ENCODE peak calls at places on chromosomes 4 and X, in five cellular contexts. One of them, this sample, is unnamed.

GRCh38 chrX:150643958-150644357 is 49.2 kb upstream of the MTMR1 start:
- DNase-seq in tibial artery: no peak
- DNase-seq in vagina: no peak
- DNase-seq in nephron progenitor cell: no peak
- DNase-seq in astrocyte of the spinal cord: no peak
- DNase-seq in this sample: no peak

GRCh38 chrX:20515841-20516461 is 249.2 kb upstream of the RPS6KA3 start:
- DNase-seq in tibial artery: no peak
- DNase-seq in vagina: no peak
- DNase-seq in nephron progenitor cell: no peak
- DNase-seq in astrocyte of the spinal cord: peak
- DNase-seq in this sample: peak

GRCh38 chrX:109049903-109050302 is 313.5 kb upstream of the IRS4 start:
- DNase-seq in tibial artery: no peak
- DNase-seq in vagina: no peak
- DNase-seq in nephron progenitor cell: no peak
- DNase-seq in astrocyte of the spinal cord: no peak
- DNase-seq in this sample: no peak

GRCh38 chr4:80173387-80173786 is 23.9 kb upstream of the PRDM8 start:
- DNase-seq in tibial artery: no peak
- DNase-seq in vagina: no peak
- DNase-seq in nephron progenitor cell: no peak
- DNase-seq in astrocyte of the spinal cord: peak
- DNase-seq in this sample: peak

GRCh38 chr4:124948976-124949597 is 236.6 kb upstream of the ANKRD50 start:
- DNase-seq in tibial artery: no peak
- DNase-seq in vagina: no peak
- DNase-seq in nephron progenitor cell: no peak
- DNase-seq in astrocyte of the spinal cord: peak
- DNase-seq in this sample: peak

GRCh38 chrX:70254063-70254400 is 6.0 kb downstream of the P2RY4 start:
- DNase-seq in tibial artery: no peak
- DNase-seq in vagina: no peak
- DNase-seq in nephron progenitor cell: no peak
- DNase-seq in astrocyte of the spinal cord: no peak
- DNase-seq in this sample: no peak

GRCh38 chr4:40454816-40455215 is 119.7 kb downstream of the CHRNA9 start:
- DNase-seq in tibial artery: no peak
- DNase-seq in vagina: no peak
- DNase-seq in nephron progenitor cell: no peak
- DNase-seq in astrocyte of the spinal cord: no peak
- DNase-seq in this sample: no peak

GRCh38 chr4:82998898-82999297 is 11.7 kb downstream of the LIN54 start:
- DNase-seq in tibial artery: no peak
- DNase-seq in vagina: no peak
- DNase-seq in nephron progenitor cell: no peak
- DNase-seq in astrocyte of the spinal cord: no peak
- DNase-seq in this sample: no peak

GRCh38 chrX:427812-428725 is 41.4 kb upstream of the PPP2R3B start:
- DNase-seq in tibial artery: no peak
- DNase-seq in vagina: no peak
- DNase-seq in nephron progenitor cell: peak
- DNase-seq in astrocyte of the spinal cord: no peak
- DNase-seq in this sample: peak

GRCh38 chr4:54746228-54746627 is 88.5 kb downstream of the KIT start:
- DNase-seq in tibial artery: no peak
- DNase-seq in vagina: no peak
- DNase-seq in nephron progenitor cell: no peak
- DNase-seq in astrocyte of the spinal cord: peak
- DNase-seq in this sample: peak

GRCh38 chr4:109803924-109804571 is 2.2 kb upstream of the CFI start:
- DNase-seq in tibial artery: no peak
- DNase-seq in vagina: no peak
- DNase-seq in nephron progenitor cell: no peak
- DNase-seq in astrocyte of the spinal cord: peak
- DNase-seq in this sample: peak

GRCh38 chr4:157687971-157688370 is 467.4 kb downstream of the GRIA2 start:
- DNase-seq in tibial artery: no peak
- DNase-seq in vagina: no peak
- DNase-seq in nephron progenitor cell: no peak
- DNase-seq in astrocyte of the spinal cord: no peak
- DNase-seq in this sample: no peak

GRCh38 chrX:39519566-39520301 is 578.0 kb downstream of the BCOR start:
- DNase-seq in tibial artery: no peak
- DNase-seq in vagina: no peak
- DNase-seq in nephron progenitor cell: no peak
- DNase-seq in astrocyte of the spinal cord: no peak
- DNase-seq in this sample: no peak

GRCh38 chr4:31360786-31361185 is 640.6 kb downstream of the PCDH7 start:
- DNase-seq in tibial artery: no peak
- DNase-seq in vagina: no peak
- DNase-seq in nephron progenitor cell: no peak
- DNase-seq in astrocyte of the spinal cord: peak
- DNase-seq in this sample: no peak

GRCh38 chrX:132775230-132775823 is 183.1 kb downstream of the HS6ST2 start:
- DNase-seq in tibial artery: no peak
- DNase-seq in vagina: no peak
- DNase-seq in nephron progenitor cell: no peak
- DNase-seq in astrocyte of the spinal cord: no peak
- DNase-seq in this sample: no peak

GRCh38 chr4:154416183-154416543 is 75.4 kb downstream of the DCHS2 start:
- DNase-seq in tibial artery: no peak
- DNase-seq in vagina: no peak
- DNase-seq in nephron progenitor cell: peak
- DNase-seq in astrocyte of the spinal cord: no peak
- DNase-seq in this sample: no peak

DNA sequence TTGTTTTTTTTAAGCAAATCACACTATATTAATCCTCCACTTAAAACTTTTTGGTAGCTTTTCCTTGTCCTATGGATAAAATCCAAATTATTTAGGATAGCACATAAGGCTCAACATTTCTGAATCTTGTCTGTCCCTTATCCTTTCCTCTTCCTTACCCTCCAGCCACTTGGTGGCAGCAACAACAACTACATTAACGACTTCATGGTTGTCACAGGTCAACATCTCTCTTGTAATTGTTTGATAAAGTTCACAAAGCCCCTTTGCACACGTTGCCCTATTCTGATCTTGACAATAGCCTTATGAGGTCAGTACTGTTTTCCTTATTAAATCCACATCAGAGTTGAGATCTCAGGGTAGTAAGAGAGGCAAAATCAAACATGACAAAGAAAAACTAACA is 269.0 kb upstream of the PABPC4L start:
- DNase-seq in tibial artery: no peak
- DNase-seq in vagina: no peak
- DNase-seq in nephron progenitor cell: no peak
- DNase-seq in astrocyte of the spinal cord: no peak
- DNase-seq in this sample: no peak
- TF ChIP-seq CTCF in tibial artery: peak
- TF ChIP-seq CTCF in vagina: no peak
- TF ChIP-seq CTCF in nephron progenitor cell: peak
- TF ChIP-seq CTCF in astrocyte of the spinal cord: peak
- TF ChIP-seq CTCF in this sample: peak

DNA sequence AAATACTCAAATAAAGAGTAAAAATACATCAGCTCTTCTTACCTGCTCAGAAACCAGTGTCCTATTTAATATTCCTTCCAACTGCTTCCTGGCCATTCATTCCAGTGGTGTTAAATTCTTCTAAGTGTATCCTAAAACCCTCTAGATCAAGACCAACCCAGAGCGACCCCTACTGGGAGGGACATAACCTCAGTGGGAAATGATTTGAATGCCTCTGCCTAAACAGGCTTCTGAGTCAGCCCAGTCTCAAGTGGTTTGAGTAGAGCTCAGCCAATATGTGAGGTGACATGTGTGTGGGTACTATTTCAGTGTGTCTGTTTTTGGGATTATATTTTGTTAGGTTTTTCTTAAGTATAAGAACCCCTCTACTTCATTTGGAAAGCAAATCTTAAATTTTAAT is 133.6 kb upstream of the ARHGEF9 start:
- DNase-seq in tibial artery: no peak
- DNase-seq in vagina: no peak
- DNase-seq in nephron progenitor cell: no peak
- DNase-seq in astrocyte of the spinal cord: peak
- DNase-seq in this sample: peak
- TF ChIP-seq CTCF in tibial artery: no peak
- TF ChIP-seq CTCF in vagina: no peak
- TF ChIP-seq CTCF in nephron progenitor cell: no peak
- TF ChIP-seq CTCF in astrocyte of the spinal cord: no peak
- TF ChIP-seq CTCF in this sample: peak

GRCh38 chr4:122305853-122306252 is 73.0 kb upstream of the ADAD1 start:
- DNase-seq in tibial artery: no peak
- DNase-seq in vagina: no peak
- DNase-seq in nephron progenitor cell: no peak
- DNase-seq in astrocyte of the spinal cord: no peak
- DNase-seq in this sample: no peak

GRCh38 chr4:122313001-122313400 is 65.8 kb upstream of the ADAD1 start:
- DNase-seq in tibial artery: no peak
- DNase-seq in vagina: no peak
- DNase-seq in nephron progenitor cell: no peak
- DNase-seq in astrocyte of the spinal cord: no peak
- DNase-seq in this sample: no peak

GRCh38 chr4:122309988-122310626 is 68.7 kb upstream of the ADAD1 start:
- DNase-seq in tibial artery: no peak
- DNase-seq in vagina: no peak
- DNase-seq in nephron progenitor cell: no peak
- DNase-seq in astrocyte of the spinal cord: peak
- DNase-seq in this sample: peak
- TF ChIP-seq CTCF in tibial artery: peak
- TF ChIP-seq CTCF in vagina: no peak
- TF ChIP-seq CTCF in nephron progenitor cell: peak
- TF ChIP-seq CTCF in astrocyte of the spinal cord: peak
- TF ChIP-seq CTCF in this sample: peak

GRCh38 chr4:45741897-45742296 is 382.0 kb downstream of the GABRG1 start:
- DNase-seq in tibial artery: no peak
- DNase-seq in vagina: no peak
- DNase-seq in nephron progenitor cell: no peak
- DNase-seq in astrocyte of the spinal cord: no peak
- DNase-seq in this sample: no peak
- TF ChIP-seq CTCF in tibial artery: no peak
- TF ChIP-seq CTCF in vagina: no peak
- TF ChIP-seq CTCF in nephron progenitor cell: no peak
- TF ChIP-seq CTCF in astrocyte of the spinal cord: no peak
- TF ChIP-seq CTCF in this sample: no peak

GRCh38 chr4:128287871-128288688 is 467 bp upstream of the PGRMC2 start:
- DNase-seq in tibial artery: peak
- DNase-seq in vagina: peak
- DNase-seq in nephron progenitor cell: peak
- DNase-seq in astrocyte of the spinal cord: peak
- DNase-seq in this sample: peak
- TF ChIP-seq CTCF in tibial artery: peak
- TF ChIP-seq CTCF in vagina: no peak
- TF ChIP-seq CTCF in nephron progenitor cell: peak
- TF ChIP-seq CTCF in astrocyte of the spinal cord: peak
- TF ChIP-seq CTCF in this sample: peak

GRCh38 chr4:7392438-7393374 is 42.0 kb downstream of the PSAPL1 start:
- DNase-seq in tibial artery: peak
- DNase-seq in vagina: peak
- DNase-seq in nephron progenitor cell: peak
- DNase-seq in astrocyte of the spinal cord: peak
- DNase-seq in this sample: peak
- TF ChIP-seq CTCF in tibial artery: no peak
- TF ChIP-seq CTCF in vagina: no peak
- TF ChIP-seq CTCF in nephron progenitor cell: no peak
- TF ChIP-seq CTCF in astrocyte of the spinal cord: peak
- TF ChIP-seq CTCF in this sample: peak

GRCh38 chrX:2391869-2392606 is 108.7 kb downstream of the DHRSX start:
- DNase-seq in tibial artery: no peak
- DNase-seq in vagina: no peak
- DNase-seq in nephron progenitor cell: no peak
- DNase-seq in astrocyte of the spinal cord: peak
- DNase-seq in this sample: peak
- TF ChIP-seq CTCF in tibial artery: no peak
- TF ChIP-seq CTCF in vagina: no peak
- TF ChIP-seq CTCF in nephron progenitor cell: no peak
- TF ChIP-seq CTCF in astrocyte of the spinal cord: no peak
- TF ChIP-seq CTCF in this sample: peak

GRCh38 chr4:114417214-114417613 is 181.4 kb upstream of the UGT8 start:
- DNase-seq in tibial artery: no peak
- DNase-seq in vagina: no peak
- DNase-seq in nephron progenitor cell: no peak
- DNase-seq in astrocyte of the spinal cord: no peak
- DNase-seq in this sample: no peak
- TF ChIP-seq CTCF in tibial artery: no peak
- TF ChIP-seq CTCF in vagina: no peak
- TF ChIP-seq CTCF in nephron progenitor cell: no peak
- TF ChIP-seq CTCF in astrocyte of the spinal cord: peak
- TF ChIP-seq CTCF in this sample: no peak

GRCh38 chr4:14169460-14169859 is 541.9 kb upstream of the BOD1L1 start:
- DNase-seq in tibial artery: no peak
- DNase-seq in vagina: no peak
- DNase-seq in nephron progenitor cell: no peak
- DNase-seq in astrocyte of the spinal cord: peak
- DNase-seq in this sample: peak

GRCh38 chr4:14165253-14165942 is 537.9 kb upstream of the BOD1L1 start:
- DNase-seq in tibial artery: no peak
- DNase-seq in vagina: no peak
- DNase-seq in nephron progenitor cell: no peak
- DNase-seq in astrocyte of the spinal cord: no peak
- DNase-seq in this sample: no peak

GRCh38 chr4:14167876-14168510 is 540.5 kb upstream of the BOD1L1 start:
- DNase-seq in tibial artery: no peak
- DNase-seq in vagina: no peak
- DNase-seq in nephron progenitor cell: no peak
- DNase-seq in astrocyte of the spinal cord: peak
- DNase-seq in this sample: peak

GRCh38 chr4:14168919-14169318 is 541.4 kb upstream of the BOD1L1 start:
- DNase-seq in tibial artery: no peak
- DNase-seq in vagina: no peak
- DNase-seq in nephron progenitor cell: no peak
- DNase-seq in astrocyte of the spinal cord: peak
- DNase-seq in this sample: peak
- TF ChIP-seq CTCF in tibial artery: no peak
- TF ChIP-seq CTCF in vagina: no peak
- TF ChIP-seq CTCF in nephron progenitor cell: no peak
- TF ChIP-seq CTCF in astrocyte of the spinal cord: no peak
- TF ChIP-seq CTCF in this sample: no peak

GRCh38 chr4:17521595-17521994 is 6.6 kb downstream of the CLRN2 start:
- DNase-seq in tibial artery: no peak
- DNase-seq in vagina: no peak
- DNase-seq in nephron progenitor cell: no peak
- DNase-seq in astrocyte of the spinal cord: no peak
- DNase-seq in this sample: no peak
- TF ChIP-seq CTCF in tibial artery: no peak
- TF ChIP-seq CTCF in vagina: no peak
- TF ChIP-seq CTCF in nephron progenitor cell: no peak
- TF ChIP-seq CTCF in astrocyte of the spinal cord: no peak
- TF ChIP-seq CTCF in this sample: no peak